ENCODE peak calls at places on chromosomes 4 and X, in ten cellular contexts. X is ovary; Q is esophagus squamous epithelium; K is CD4-positive, CD25-positive, alpha-beta regulatory T cell; J is AG04450; Z is uterus; T is cardiac muscle cell; R is RWPE1; F is fibroblast of lung; P is HL-60. B is an unnamed sample.

GRCh38 chr4:37970702-37971101 is 10.5 kb downstream of the PTTG2 start:
- DNase-seq in Z (peak; percentile 47), T (peak; percentile 38), F (peak; percentile 21), P (peak; percentile 89), X (no peak), Q (peak; percentile 5), K (peak; percentile 48), R (peak; percentile 46), J (no peak), B (peak; percentile 81)

GRCh38 chr4:3193531-3194203 is 55.3 kb upstream of the MSANTD1 start:
- DNase-seq in J (no peak), F (peak; percentile 49), R (no peak), X (no peak), P (no peak), Q (no peak), T (peak; percentile 14), K (peak; percentile 63), Z (no peak), B (no peak)

GRCh38 chrX:138858438-138858837 is 146.9 kb upstream of the FGF13 start:
- DNase-seq in X (no peak), J (peak; percentile 3), Q (no peak), K (no peak), Z (no peak), R (peak; percentile 62), P (no peak), F (peak; percentile 71), T (peak; percentile 40), B (no peak)

GRCh38 chr4:146442801-146443200 is 78.9 kb downstream of the SLC10A7 start:
- DNase-seq in K (no peak), P (no peak), J (no peak), Q (no peak), R (peak; percentile 25), Z (no peak), T (peak; percentile 31), F (peak; percentile 48), X (no peak), B (no peak)

GRCh38 chr4:41530741-41531140 is 7.2 kb upstream of the LIMCH1 start:
- DNase-seq in K (no peak), X (no peak), T (no peak), F (no peak), Z (no peak), P (no peak), R (no peak), Q (no peak), J (no peak), B (no peak)

GRCh38 chr4:52552778-52553177 is 106.3 kb downstream of the USP46 start:
- DNase-seq in R (no peak), X (no peak), K (no peak), T (no peak), P (no peak), Q (no peak), F (no peak), Z (no peak), J (no peak), B (no peak)

GRCh38 chr4:107888237-107888636 is 43.1 kb upstream of the CYP2U1 start:
- DNase-seq in Q (no peak), T (no peak), X (no peak), Z (no peak), P (no peak), R (no peak), J (no peak), K (no peak), F (no peak), B (no peak)

GRCh38 chrX:119760026-119760902 is 1.9 kb downstream of the SOWAHD start:
- DNase-seq in T (no peak), Z (no peak), J (no peak), Q (no peak), F (no peak), P (peak; percentile 56), R (no peak), X (no peak), K (no peak), B (no peak)

DNA sequence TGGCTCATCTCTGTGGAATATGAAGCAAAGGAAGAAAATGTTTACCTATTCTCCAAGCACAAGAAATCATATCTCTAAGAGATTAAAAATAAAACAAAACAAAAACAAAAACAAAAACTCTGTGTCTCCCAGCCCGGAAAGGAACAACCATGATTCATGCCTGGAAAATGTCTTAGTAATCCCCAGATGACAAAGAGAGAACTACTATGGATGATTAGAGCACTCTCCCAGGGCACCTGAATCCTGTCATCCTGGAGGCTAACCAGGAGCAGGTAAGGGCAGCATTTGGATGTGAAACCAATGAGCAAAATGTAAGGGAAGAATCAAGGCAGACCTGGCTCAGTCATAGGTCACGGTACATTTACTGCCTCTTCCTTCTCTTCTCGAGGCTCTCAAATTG is 1.7 kb upstream of the AKAP4 start:
- DNase-seq in T (no peak), K (no peak), P (no peak), X (no peak), Z (no peak), Q (no peak), J (no peak), R (peak; percentile 15), F (no peak), B (no peak)
- H3K27ac ChIP-seq in T (no peak overlapping the region), K (no peak overlapping the region), P (no peak overlapping the region), X (no peak overlapping the region), Z (no peak overlapping the region), Q (no peak overlapping the region), J (no peak overlapping the region), R (no peak overlapping the region), F (no peak overlapping the region), B (no peak overlapping the region)

GRCh38 chr4:8341691-8342090 is 72.1 kb downstream of the HTRA3 start:
- DNase-seq in P (no peak), Q (no peak), F (no peak), J (no peak), R (no peak), K (no peak), Z (peak; percentile 68), X (peak; percentile 71), T (peak; percentile 12), B (peak; percentile 70)

GRCh38 chr4:8343967-8344331 is 74.4 kb downstream of the HTRA3 start:
- DNase-seq in Z (no peak), K (no peak), X (no peak), J (no peak), T (no peak), Q (no peak), F (no peak), R (no peak), P (no peak), B (peak; percentile 57)

GRCh38 chr4:8342651-8343050 is 73.1 kb downstream of the HTRA3 start:
- DNase-seq in X (peak; percentile 60), K (no peak), R (no peak), Z (no peak), J (no peak), F (no peak), P (no peak), Q (no peak), T (no peak), B (no peak)

GRCh38 chr4:8343051-8343966 is 73.8 kb downstream of the HTRA3 start:
- DNase-seq in R (no peak), T (no peak), Z (peak; percentile 45), K (no peak), F (no peak), J (no peak), X (peak; percentile 69), Q (no peak), P (no peak), B (peak; percentile 56)

DNA sequence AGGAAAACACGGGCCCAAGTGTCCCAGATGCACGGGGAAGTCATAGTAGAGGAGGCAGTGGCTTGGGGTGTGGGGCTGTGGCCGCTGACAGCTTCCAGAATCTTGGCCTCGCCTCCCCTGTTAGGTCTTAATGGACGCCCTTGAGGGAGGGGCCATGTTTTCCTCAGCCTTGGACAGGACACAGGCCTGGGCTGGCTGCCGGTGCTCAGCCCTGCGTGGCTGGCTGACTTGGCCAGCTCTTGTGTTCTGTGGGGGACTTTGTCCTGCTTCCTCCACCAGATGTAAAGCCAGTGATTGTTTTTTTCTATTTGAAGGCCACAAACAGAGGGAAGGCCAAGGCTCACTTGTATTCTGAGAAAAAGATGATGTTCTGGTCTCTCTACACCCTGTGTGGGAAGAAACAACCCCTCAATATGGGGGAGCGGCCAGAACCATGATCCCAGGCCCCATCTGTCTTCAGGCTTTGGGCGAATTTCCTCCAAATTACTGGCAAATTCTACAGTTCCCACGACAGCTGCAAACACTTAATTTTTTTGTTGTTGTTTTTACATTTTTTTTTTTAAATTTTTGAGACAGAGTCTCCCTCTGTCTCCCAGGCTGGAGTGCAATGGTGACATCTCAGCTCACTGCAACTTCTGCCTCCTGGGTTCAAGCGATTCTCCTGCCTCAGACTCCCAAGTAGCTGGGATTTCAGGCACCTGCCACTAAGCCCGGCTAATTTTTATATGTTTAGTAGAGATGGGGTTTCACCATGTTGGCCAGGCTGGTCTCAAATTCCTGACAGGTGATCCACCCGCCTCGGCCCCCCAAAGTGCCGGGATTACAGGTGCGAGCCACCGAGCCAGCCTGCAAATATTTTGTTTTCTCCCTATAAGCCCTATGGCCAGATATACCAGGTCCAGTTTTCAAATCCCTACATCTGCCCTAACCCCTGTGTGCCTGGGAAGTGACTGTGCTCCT is 71.4 kb downstream of the HTRA3 start:
- DNase-seq in K (no peak), J (no peak), F (peak; percentile 21), T (peak; percentile 58), P (no peak), R (no peak), X (peak; percentile 92), Z (peak; percentile 90), Q (no peak), B (peak; percentile 78)
- H3K27ac ChIP-seq in K (no peak overlapping the region), J (no peak overlapping the region), F (no peak overlapping the region), T (no peak overlapping the region), P (no peak overlapping the region), R (no peak overlapping the region), X (peak overlapping the region; percentile 50), Z (peak overlapping the region; percentile 71), Q (peak overlapping the region; percentile 75), B (no peak overlapping the region)

DNA sequence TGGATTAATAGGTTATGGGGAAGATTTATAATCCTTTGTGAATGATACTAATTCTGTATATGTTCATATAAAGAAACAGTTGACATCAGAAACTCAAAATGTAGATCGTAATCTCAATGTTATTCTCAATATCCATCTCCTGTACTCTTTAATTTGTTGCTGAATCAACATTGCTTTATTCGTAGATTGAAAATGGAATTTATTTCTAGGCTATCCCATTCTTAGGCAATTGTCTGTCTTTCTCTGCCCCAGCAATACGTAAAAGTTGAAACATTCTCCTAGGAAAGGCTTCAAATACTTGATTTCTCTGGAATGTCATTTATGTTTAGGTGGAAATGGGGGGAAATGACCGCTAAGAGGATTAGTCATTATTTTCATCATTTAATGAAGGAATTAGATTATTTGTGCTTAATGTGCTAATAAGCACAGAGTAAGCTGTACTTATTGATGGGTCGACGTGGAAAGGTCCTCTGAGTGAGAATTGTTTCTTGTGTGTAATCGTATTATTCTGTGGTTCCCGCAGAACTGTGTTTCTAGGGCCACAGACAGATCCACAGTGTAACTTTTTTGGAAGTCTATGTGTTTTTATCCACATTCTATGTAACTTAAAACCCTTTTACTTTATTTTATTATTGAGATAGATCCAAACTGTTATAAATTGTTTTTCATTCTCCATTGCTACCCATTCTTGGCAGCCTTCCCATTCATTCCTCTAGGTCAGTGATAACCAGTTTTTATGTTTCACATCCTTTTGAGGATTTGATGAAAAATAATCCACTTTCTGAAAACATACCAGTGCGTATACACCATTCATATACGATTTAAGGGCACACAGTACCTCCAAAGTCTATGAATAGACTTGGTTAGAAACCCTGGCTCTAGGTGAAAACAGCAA is 262.9 kb downstream of the ARHGAP10 start:
- DNase-seq in J (no peak), K (no peak), R (no peak), T (peak; percentile 46), Z (no peak), F (no peak), P (no peak), Q (no peak), X (no peak), B (no peak)
- H3K27ac ChIP-seq in J (no peak overlapping the region), K (no peak overlapping the region), R (no peak overlapping the region), T (no peak overlapping the region), Z (no peak overlapping the region), F (no peak overlapping the region), P (no peak overlapping the region), Q (no peak overlapping the region), X (no peak overlapping the region), B (no peak overlapping the region)

GRCh38 chr4:92303621-92304027 is at the start of gene GRID2:
- DNase-seq in P (no peak), J (no peak), T (peak; percentile 32), F (peak; percentile 48), K (no peak), Q (no peak), Z (no peak), R (peak; percentile 23), X (peak; percentile 22), B (no peak)
- H3K27ac ChIP-seq in P (no peak within 1 kb of the TSS), J (no peak within 1 kb of the TSS), T (no peak within 1 kb of the TSS), F (no peak within 1 kb of the TSS), K (no peak within 1 kb of the TSS), Q (no peak within 1 kb of the TSS), Z (no peak within 1 kb of the TSS), R (no peak within 1 kb of the TSS), X (no peak within 1 kb of the TSS), B (no peak within 1 kb of the TSS)

B was measured in coronary artery.